ENCODE peak calls at places on chromosomes 7 and 10, in ten cellular contexts. M, W, Q, N, V, I, G, L, Y and H are unnamed samples.

GRCh38 chr7:126040114-126041045 is 1110.8 kb upstream of the POT1 start:
- DNase-seq in M (no peak), W (no peak), Q (no peak), N (no peak), V (no peak), I (peak; percentile 34), G (no peak), L (no peak), Y (no peak), H (no peak)

GRCh38 chr10:49169776-49170175 is 18.4 kb downstream of the TMEM273 start:
- DNase-seq in M (no peak), W (no peak), Q (no peak), N (no peak), V (no peak), I (no peak), G (no peak), L (no peak), Y (no peak), H (no peak)

GRCh38 chr10:48450233-48450810 is 143.8 kb downstream of the MAPK8 start:
- DNase-seq in M (no peak), W (no peak), Q (no peak), N (no peak), V (no peak), I (no peak), G (no peak), L (no peak), Y (no peak), H (no peak)

GRCh38 chr7:157574120-157574519 is 237.3 kb downstream of the DNAJB6 start:
- DNase-seq in M (no peak), W (no peak), Q (no peak), N (no peak), V (no peak), I (no peak), G (no peak), L (no peak), Y (no peak), H (no peak)

GRCh38 chr10:48531486-48531885 is 73.4 kb downstream of the ARHGAP22 start:
- DNase-seq in M (no peak), W (no peak), Q (no peak), N (no peak), V (no peak), I (no peak), G (no peak), L (no peak), Y (no peak), H (no peak)

GRCh38 chr10:97058521-97058920 is 127.2 kb downstream of the SLIT1 start:
- DNase-seq in M (no peak), W (no peak), Q (no peak), N (no peak), V (no peak), I (no peak), G (no peak), L (no peak), Y (no peak), H (no peak)

GRCh38 chr10:110103921-110104461 is 96.2 kb downstream of the ADD3 start:
- DNase-seq in M (no peak), W (no peak), Q (no peak), N (no peak), V (no peak), I (no peak), G (no peak), L (no peak), Y (no peak), H (no peak)

GRCh38 chr7:45073843-45074737 is 14.7 kb downstream of the NACAD start:
- DNase-seq in M (no peak), W (no peak), Q (peak; percentile 96), N (peak; percentile 70), V (no peak), I (no peak), G (no peak), L (no peak), Y (no peak), H (peak; percentile 13)

GRCh38 chr7:139720186-139720585 is 57.6 kb downstream of the HIPK2 start:
- DNase-seq in M (no peak), W (no peak), Q (no peak), N (no peak), V (no peak), I (no peak), G (no peak), L (no peak), Y (no peak), H (no peak)

GRCh38 chr7:116809636-116810266 is 52.6 kb upstream of the CAPZA2 start:
- DNase-seq in M (peak; percentile 42), W (peak; percentile 79), Q (peak; percentile 47), N (no peak), V (peak; percentile 80), I (peak; percentile 80), G (peak; percentile 56), L (peak; percentile 77), Y (peak; percentile 85), H (peak; percentile 77)

GRCh38 chr7:156650042-156650441 is 9.5 kb downstream of the RNF32 start:
- DNase-seq in M (no peak), W (peak; percentile 22), Q (peak; percentile 56), N (no peak), V (peak; percentile 16), I (peak; percentile 57), G (no peak), L (no peak), Y (peak; percentile 22), H (peak; percentile 29)

GRCh38 chr10:121245799-121246198 is 352.4 kb downstream of the FGFR2 start:
- DNase-seq in M (no peak), W (no peak), Q (no peak), N (no peak), V (no peak), I (no peak), G (no peak), L (no peak), Y (no peak), H (peak; percentile 76)

GRCh38 chr10:48526846-48527505 is 77.9 kb downstream of the ARHGAP22 start:
- DNase-seq in M (no peak), W (no peak), Q (no peak), N (no peak), V (no peak), I (no peak), G (no peak), L (no peak), Y (no peak), H (no peak)

GRCh38 chr7:28512648-28513435 is 100.5 kb downstream of the CREB5 start:
- DNase-seq in M (no peak), W (no peak), Q (no peak), N (no peak), V (no peak), I (no peak), G (no peak), L (no peak), Y (no peak), H (no peak)

GRCh38 chr7:113892818-113893217 is 26.0 kb downstream of the PPP1R3A start:
- DNase-seq in M (peak; percentile 10), W (no peak), Q (peak; percentile 3), N (no peak), V (no peak), I (no peak), G (no peak), L (peak; percentile 3), Y (no peak), H (no peak)

GRCh38 chr10:107614939-107615665 is 450.6 kb upstream of the SORCS1 start:
- DNase-seq in M (peak; percentile 6), W (no peak), Q (no peak), N (no peak), V (no peak), I (no peak), G (peak; percentile 71), L (peak; percentile 83), Y (peak; percentile 29), H (peak; percentile 72)

GRCh38 chr10:78927257-78927995 is 141.3 kb upstream of the ZMIZ1 start:
- DNase-seq in M (no peak), W (no peak), Q (no peak), N (no peak), V (no peak), I (no peak), G (peak; percentile 50), L (no peak), Y (no peak), H (peak; percentile 50)

GRCh38 chr7:44604941-44605340 is 1.5 kb upstream of the OGDH start:
- DNase-seq in M (no peak), W (no peak), Q (no peak), N (no peak), V (no peak), I (no peak), G (no peak), L (no peak), Y (no peak), H (no peak)

GRCh38 chr7:22866965-22867364 is 44.3 kb upstream of the TOMM7 start:
- DNase-seq in M (peak; percentile 34), W (no peak), Q (no peak), N (no peak), V (no peak), I (no peak), G (no peak), L (no peak), Y (peak; percentile 85), H (no peak)
- TF ChIP-seq CTCF in M (no peak), W (no peak), Q (no peak), N (no peak), V (no peak), I (no peak), G (no peak), L (no peak), Y (no peak), H (no peak)

GRCh38 chr10:68302503-68302823 is 29.4 kb upstream of the HNRNPH3 start:
- DNase-seq in M (no peak), W (no peak), Q (no peak), N (no peak), V (no peak), I (no peak), G (no peak), L (no peak), Y (no peak), H (no peak)
- TF ChIP-seq CTCF in M (no peak), W (no peak), Q (peak; percentile 5), N (no peak), V (no peak), I (no peak), G (no peak), L (no peak), Y (no peak), H (no peak)

GRCh38 chr10:92530421-92530820 is 43.5 kb downstream of the IDE start:
- DNase-seq in M (no peak), W (no peak), Q (no peak), N (no peak), V (no peak), I (no peak), G (no peak), L (no peak), Y (peak; percentile 13), H (no peak)
- TF ChIP-seq CTCF in M (no peak), W (no peak), Q (no peak), N (no peak), V (no peak), I (no peak), G (no peak), L (no peak), Y (no peak), H (no peak)

GRCh38 chr10:86110156-86110786 is 256.3 kb downstream of the GRID1 start:
- DNase-seq in M (no peak), W (no peak), Q (no peak), N (no peak), V (no peak), I (peak; percentile 38), G (no peak), L (no peak), Y (no peak), H (no peak)
- TF ChIP-seq CTCF in M (no peak), W (no peak), Q (no peak), N (peak; percentile 0), V (peak; percentile 57), I (peak; percentile 58), G (no peak), L (no peak), Y (no peak), H (no peak)

GRCh38 chr10:57849726-57850357 is 417.9 kb downstream of the IPMK start:
- DNase-seq in M (no peak), W (peak; percentile 33), Q (peak; percentile 1), N (no peak), V (peak; percentile 1), I (no peak), G (peak; percentile 13), L (peak; percentile 23), Y (peak; percentile 52), H (peak; percentile 43)
- TF ChIP-seq CTCF in M (peak; percentile 34), W (peak; percentile 76), Q (peak; percentile 63), N (no peak), V (peak; percentile 32), I (peak; percentile 51), G (peak; percentile 50), L (peak; percentile 20), Y (peak; percentile 20), H (peak; percentile 40)